ENCODE peak calls at places on chromosome 5, in ten cellular contexts. H is Right ventricle myocardium superior; R is SK-N-SH treated with all-trans-retinoic acid at 6 μM for 48 hours; E is thoracic aorta; W is activated T-cell treated with anti-CD3 and anti-CD28 coated beads, Interleukin-2, amount 50 U/mL, for 72 hours; Y is left lung; P is gastroesophageal sphincter; F is CD4-positive, CD25-positive, alpha-beta regulatory T cell; J is natural killer cell; I is pancreas. O is an unnamed sample.

GRCh38 chr5:14373685-14374084 is 207.9 kb upstream of the OTULINL start:
- ATAC-seq in H (no peak), R (no peak), E (no peak), W (no peak), Y (no peak), P (no peak), F (no peak), J (no peak), I (peak), O (no peak)

GRCh38 chr5:107820339-107820880 is 149.7 kb upstream of the EFNA5 start:
- ATAC-seq in H (no peak), R (peak), E (no peak), W (no peak), Y (no peak), P (no peak), F (no peak), J (no peak), I (no peak), O (no peak)

GRCh38 chr5:105581988-105582690 is 2019.5 kb upstream of the NUDT12 start:
- ATAC-seq in H (no peak), R (no peak), E (no peak), W (no peak), Y (no peak), P (no peak), F (no peak), J (no peak), I (no peak), O (no peak)

GRCh38 chr5:149322518-149322917 is 22.8 kb upstream of the GRPEL2 start:
- ATAC-seq in H (no peak), R (no peak), E (no peak), W (no peak), Y (no peak), P (no peak), F (no peak), J (no peak), I (no peak), O (no peak)

GRCh38 chr5:173774212-173774850 is 113.8 kb upstream of the CPEB4 start:
- ATAC-seq in H (peak), R (no peak), E (no peak), W (no peak), Y (no peak), P (no peak), F (no peak), J (no peak), I (peak), O (no peak)

GRCh38 chr5:155753943-155754581 is 572.9 kb upstream of the SGCD start:
- ATAC-seq in H (peak), R (no peak), E (no peak), W (no peak), Y (no peak), P (no peak), F (no peak), J (no peak), I (no peak), O (no peak)

GRCh38 chr5:139711852-139712171 is 63.7 kb downstream of the CXXC5 start:
- ATAC-seq in H (no peak), R (no peak), E (no peak), W (no peak), Y (no peak), P (no peak), F (no peak), J (no peak), I (no peak), O (no peak)

GRCh38 chr5:178323961-178324360 is 91.4 kb upstream of the PHYKPL start:
- ATAC-seq in H (no peak), R (no peak), E (no peak), W (no peak), Y (no peak), P (no peak), F (no peak), J (no peak), I (no peak), O (no peak)

GRCh38 chr5:61346511-61346910 is 14.5 kb downstream of the ZSWIM6 start:
- ATAC-seq in H (no peak), R (no peak), E (no peak), W (no peak), Y (no peak), P (no peak), F (no peak), J (no peak), I (no peak), O (no peak)

GRCh38 chr5:138760448-138761110 is 7.4 kb downstream of the CTNNA1 start:
- ATAC-seq in H (no peak), R (no peak), E (no peak), W (no peak), Y (peak), P (no peak), F (no peak), J (no peak), I (no peak), O (no peak)

GRCh38 chr5:113170707-113171106 is 194.1 kb downstream of the DCP2 start:
- ATAC-seq in H (peak), R (no peak), E (no peak), W (no peak), Y (peak), P (no peak), F (no peak), J (no peak), I (no peak), O (no peak)

GRCh38 chr5:56080375-56081052 is 85.8 kb upstream of the IL6ST start:
- ATAC-seq in H (no peak), R (no peak), E (no peak), W (peak), Y (peak), P (no peak), F (no peak), J (no peak), I (peak), O (no peak)

GRCh38 chr5:98907951-98908350 is 20.9 kb downstream of the CHD1 start:
- ATAC-seq in H (no peak), R (no peak), E (no peak), W (no peak), Y (no peak), P (no peak), F (no peak), J (no peak), I (no peak), O (no peak)

GRCh38 chr5:156947933-156948332 is 15.1 kb downstream of the TIMD4 start:
- ATAC-seq in H (no peak), R (no peak), E (no peak), W (peak), Y (no peak), P (no peak), F (no peak), J (no peak), I (no peak), O (no peak)

GRCh38 chr5:2685651-2686050 is 65.8 kb downstream of the IRX2 start:
- ATAC-seq in H (no peak), R (no peak), E (no peak), W (no peak), Y (peak), P (no peak), F (no peak), J (no peak), I (no peak), O (peak)

GRCh38 chr5:78534148-78535009 is 114.2 kb downstream of the LHFPL2 start:
- ATAC-seq in H (peak), R (peak), E (peak), W (no peak), Y (peak), P (peak), F (no peak), J (no peak), I (no peak), O (no peak)

O was measured in esophagus mucosa.